ENCODE peak calls at places on chromosomes 16 and 17, in ten cellular contexts. M is EH; L is NCI-H2081; F is uterus; B is CD4-positive, alpha-beta memory T cell; O is HCT116; E is AG09309; X is NCI-H1105; N is NCI-H1930; D is fibroblast of the conjunctiva. U is an unnamed sample.

GRCh38 chr17:67658265-67658664 is 59.5 kb upstream of the NOL11 start:
- DNase-seq in M (no peak), L (no peak), F (no peak), B (no peak), O (no peak), E (no peak), X (no peak), N (no peak), D (no peak), U (no peak)

GRCh38 chr17:44758414-44759095 is at the start of gene ADAM11:
- DNase-seq in M (peak), L (no peak), F (no peak), B (peak), O (no peak), E (no peak), X (no peak), N (no peak), D (no peak), U (no peak)

GRCh38 chr17:80552523-80552922 is 7.9 kb downstream of the RPTOR start:
- DNase-seq in M (no peak), L (no peak), F (no peak), B (no peak), O (no peak), E (no peak), X (no peak), N (no peak), D (no peak), U (no peak)

GRCh38 chr17:17514993-17515920 is 19.1 kb upstream of the RASD1 start:
- DNase-seq in M (peak), L (no peak), F (no peak), B (no peak), O (no peak), E (peak), X (no peak), N (no peak), D (no peak), U (no peak)

GRCh38 chr17:46771601-46772012 is 46.9 kb downstream of the WNT3 start:
- DNase-seq in M (peak), L (no peak), F (no peak), B (no peak), O (no peak), E (no peak), X (no peak), N (peak), D (no peak), U (peak)

GRCh38 chr17:77096570-77097214 is 44.1 kb upstream of the SEC14L1 start:
- DNase-seq in M (peak), L (peak), F (peak), B (peak), O (peak), E (peak), X (no peak), N (no peak), D (peak), U (no peak)

GRCh38 chr16:65722429-65722828 is 600.6 kb upstream of the CDH11 start:
- DNase-seq in M (no peak), L (no peak), F (no peak), B (no peak), O (no peak), E (no peak), X (no peak), N (no peak), D (no peak), U (no peak)

GRCh38 chr17:80101946-80102706 is 745 bp downstream of the GAA start:
- DNase-seq in M (peak), L (peak), F (no peak), B (no peak), O (no peak), E (no peak), X (no peak), N (no peak), D (no peak), U (no peak)

GRCh38 chr16:78770353-78771091 is 671.1 kb downstream of the WWOX start:
- DNase-seq in M (no peak), L (peak), F (peak), B (peak), O (no peak), E (no peak), X (no peak), N (no peak), D (no peak), U (peak)

GRCh38 chr16:82011199-82011641 is at the start of gene SDR42E1:
- DNase-seq in M (no peak), L (peak), F (peak), B (peak), O (peak), E (no peak), X (peak), N (peak), D (no peak), U (peak)

GRCh38 chr17:39658760-39659159 is 6.4 kb upstream of the TCAP start:
- DNase-seq in M (no peak), L (no peak), F (no peak), B (no peak), O (no peak), E (no peak), X (no peak), N (no peak), D (no peak), U (no peak)